ENCODE peak calls at places on chromosomes 6 and 20, in seven cellular contexts. F, Q, K, C, H, E and O are unnamed samples.

GRCh38 chr20:17854307-17854903 is 114.2 kb downstream of the SNX5 start:
- DNase-seq in C (no peak), E (no peak), F (no peak), Q (peak), H (peak), K (peak), O (no peak)

GRCh38 chr20:52448513-52448912 is 256.9 kb upstream of the ZFP64 start:
- DNase-seq in Q (no peak), K (no peak), F (no peak), H (no peak), E (no peak), C (no peak), O (no peak)

GRCh38 chr20:46987001-46987400 is 92.4 kb downstream of the EYA2 start:
- DNase-seq in F (no peak), C (no peak), K (no peak), E (no peak), Q (no peak), H (no peak), O (no peak)

GRCh38 chr6:50822078-50822476 is 3.4 kb downstream of the TFAP2B start:
- DNase-seq in Q (no peak), H (no peak), E (no peak), C (peak), F (no peak), K (no peak), O (no peak)

GRCh38 chr20:20370087-20370575 is 2.2 kb downstream of the INSM1 start:
- DNase-seq in Q (no peak), E (no peak), H (no peak), C (no peak), K (no peak), F (no peak), O (no peak)

GRCh38 chr6:20997143-20997792 is 463.0 kb downstream of the CDKAL1 start:
- DNase-seq in H (no peak), C (no peak), F (no peak), K (no peak), E (no peak), Q (no peak), O (no peak)

GRCh38 chr20:47237715-47238114 is 118.8 kb downstream of the ZMYND8 start:
- DNase-seq in E (no peak), F (no peak), Q (no peak), H (no peak), C (no peak), K (no peak), O (no peak)

GRCh38 chr6:43257746-43258145 is 14.5 kb downstream of the TTBK1 start:
- DNase-seq in F (no peak), Q (no peak), C (no peak), K (no peak), E (no peak), H (no peak), O (no peak)

GRCh38 chr6:37239950-37240713 is 17.4 kb upstream of the TBC1D22B start:
- DNase-seq in F (peak), E (peak), C (peak), H (peak), K (peak), Q (no peak), O (peak)

GRCh38 chr6:33696076-33696475 is 15.4 kb downstream of the UQCC2 start:
- DNase-seq in E (no peak), C (no peak), F (no peak), H (no peak), Q (no peak), K (no peak), O (no peak)

GRCh38 chr6:128316258-128316952 is 204.0 kb downstream of the PTPRK start:
- DNase-seq in C (no peak), H (no peak), Q (no peak), E (no peak), F (no peak), K (no peak), O (no peak)

GRCh38 chr6:43014434-43014909 is 423 bp downstream of the KLHDC3 start:
- DNase-seq in K (no peak), F (no peak), H (peak), E (no peak), Q (no peak), C (no peak), O (no peak)

GRCh38 chr20:63558804-63559484 is 5.0 kb downstream of the FNDC11 start:
- DNase-seq in F (no peak), K (no peak), C (no peak), Q (no peak), H (no peak), E (no peak), O (no peak)

GRCh38 chr6:108621117-108621516 is 60.4 kb downstream of the FOXO3 start:
- DNase-seq in K (no peak), H (peak), E (peak), C (no peak), F (no peak), Q (no peak), O (peak)

GRCh38 chr6:152696543-152696942 is 1.2 kb upstream of the MYCT1 start:
- DNase-seq in C (no peak), H (no peak), E (no peak), K (no peak), F (no peak), Q (no peak), O (peak)

GRCh38 chr6:23365732-23366131 is 760.3 kb upstream of the NRSN1 start:
- DNase-seq in E (no peak), F (no peak), H (no peak), C (no peak), K (no peak), Q (no peak), O (no peak)

GRCh38 chr6:63426844-63427243 is 107.1 kb upstream of the LGSN start:
- DNase-seq in C (no peak), K (no peak), H (no peak), F (no peak), Q (no peak), E (no peak), O (no peak)

GRCh38 chr20:22795897-22796296 is 211.5 kb upstream of the FOXA2 start:
- DNase-seq in F (no peak), E (peak), H (peak), K (peak), C (no peak), Q (no peak), O (peak)

GRCh38 chr6:64330694-64331309 is 695.2 kb downstream of the PHF3 start:
- DNase-seq in K (peak), H (peak), E (peak), C (peak), F (no peak), Q (peak), O (peak)

GRCh38 chr6:26305097-26305841 is 59.7 kb upstream of the BTN3A2 start:
- DNase-seq in H (peak), E (peak), Q (peak), F (no peak), K (peak), C (no peak), O (peak)

GRCh38 chr6:98036344-98036743 is 753.3 kb upstream of the MMS22L start:
- DNase-seq in F (no peak), E (no peak), C (no peak), Q (no peak), H (no peak), K (no peak), O (no peak)

GRCh38 chr20:953742-954141 is 37.6 kb upstream of the ANGPT4 start:
- DNase-seq in E (peak), F (no peak), K (no peak), Q (peak), H (peak), C (no peak), O (no peak)

GRCh38 chr6:40815731-40816130 is 223.3 kb downstream of the UNC5CL start:
- DNase-seq in C (no peak), Q (no peak), E (no peak), H (no peak), K (no peak), F (no peak), O (no peak)

GRCh38 chr20:17971571-17972013 is 2.8 kb downstream of the MGME1 start:
- DNase-seq in H (peak), F (no peak), Q (no peak), K (no peak), E (no peak), C (no peak), O (no peak)

GRCh38 chr20:61052796-61053442 is 199.1 kb upstream of the CDH4 start:
- DNase-seq in Q (no peak), K (no peak), F (no peak), E (no peak), H (no peak), C (no peak), O (no peak)

GRCh38 chr6:108942556-108943492 is 94.6 kb downstream of the ARMC2 start:
- DNase-seq in E (no peak), K (no peak), C (no peak), H (no peak), Q (peak), F (peak), O (no peak)

GRCh38 chr6:56798163-56798562 is 155.5 kb upstream of the DST start:
- DNase-seq in C (no peak), K (no peak), E (no peak), Q (no peak), H (no peak), F (no peak), O (no peak)

GRCh38 chr6:9461161-9461560 is 953.7 kb downstream of the TFAP2A start:
- DNase-seq in H (peak), E (no peak), C (no peak), K (no peak), F (no peak), Q (no peak), O (no peak)

GRCh38 chr6:7048859-7049258 is 58.9 kb upstream of the RREB1 start:
- DNase-seq in C (no peak), E (no peak), H (no peak), F (no peak), K (no peak), Q (no peak), O (no peak)

GRCh38 chr6:81328700-81329099 is 423.8 kb downstream of the TENT5A start:
- DNase-seq in E (no peak), Q (no peak), C (no peak), K (no peak), H (no peak), F (no peak), O (no peak)

GRCh38 chr6:143601501-143601900 is 76.3 kb upstream of the PHACTR2 start:
- DNase-seq in F (no peak), Q (no peak), H (no peak), K (no peak), C (no peak), E (no peak), O (no peak)

GRCh38 chr6:21753571-21754108 is 160.1 kb downstream of the SOX4 start:
- DNase-seq in K (no peak), F (no peak), E (no peak), Q (no peak), H (peak), C (no peak), O (peak)

GRCh38 chr6:68677119-68677518 is 42.0 kb downstream of the ADGRB3 start:
- DNase-seq in F (no peak), E (no peak), K (no peak), H (no peak), C (no peak), Q (no peak), O (no peak)

GRCh38 chr20:45925821-45926506 is 8.5 kb upstream of the PCIF1 start:
- DNase-seq in C (no peak), F (no peak), K (peak), Q (no peak), H (no peak), E (no peak), O (no peak)

GRCh38 chr20:24739751-24740150 is 209.3 kb upstream of the CST7 start:
- DNase-seq in Q (no peak), C (no peak), K (no peak), H (no peak), F (no peak), E (no peak), O (no peak)

GRCh38 chr6:35092362-35093117 is 48.6 kb downstream of the TCP11 start:
- DNase-seq in F (no peak), Q (no peak), K (no peak), E (peak), H (no peak), C (peak), O (peak)

GRCh38 chr6:71406871-71407860 is 118.6 kb downstream of the OGFRL1 start:
- DNase-seq in E (no peak), H (peak), F (no peak), C (no peak), Q (no peak), K (no peak), O (peak)

GRCh38 chr6:154993026-154993425 is 2.1 kb upstream of the TIAM2 start:
- DNase-seq in K (no peak), Q (no peak), E (no peak), F (no peak), H (no peak), C (no peak), O (no peak)

GRCh38 chr6:157143885-157144795 is 179.2 kb downstream of the TMEM242 start:
- DNase-seq in H (no peak), F (no peak), E (no peak), Q (peak), C (no peak), K (no peak), O (no peak)

GRCh38 chr6:38730136-38730862 is 15.2 kb downstream of the DNAH8 start:
- DNase-seq in K (no peak), C (no peak), Q (no peak), H (no peak), E (no peak), F (no peak), O (no peak)